ENCODE peak calls at places on chromosomes 11 and 22, in four cellular contexts. R, F, G and O are unnamed samples. For H3K4me1, the result is how much of the 10 kb centered on the place peaks cover.

GRCh38 chr11:503179-503981 is 3.7 kb downstream of the RNH1 start:
- DNase-seq in R (no peak), G (peak), F (peak), O (no peak)

GRCh38 chr11:124113890-124114289 is 1.4 kb upstream of the VWA5A start:
- DNase-seq in F (no peak), R (no peak), G (no peak), O (no peak)

GRCh38 chr22:18104566-18104965 is 6.0 kb upstream of the TUBA8 start:
- DNase-seq in F (no peak), G (no peak), R (no peak), O (no peak)

GRCh38 chr22:49788492-49788891 is 39.2 kb downstream of the BRD1 start:
- DNase-seq in G (peak), F (peak), R (no peak), O (peak)

GRCh38 chr22:20056161-20056560 is 23.9 kb upstream of the DGCR8 start:
- DNase-seq in G (no peak), F (no peak), R (no peak), O (no peak)

GRCh38 chr11:114209904-114210303 is 86.3 kb upstream of the NNMT start:
- DNase-seq in F (no peak), R (no peak), G (peak), O (no peak)

GRCh38 chr22:19808873-19809478 is 45.7 kb downstream of the GNB1L start:
- DNase-seq in F (no peak), R (no peak), G (no peak), O (no peak)

GRCh38 chr22:45865561-45866397 is 111.2 kb downstream of the WNT7B start:
- DNase-seq in R (no peak), F (peak), G (no peak), O (no peak)

GRCh38 chr11:25566298-25567200 is 765.4 kb upstream of the ANO3 start:
- DNase-seq in F (no peak), G (peak), R (no peak), O (peak)

GRCh38 chr11:33475999-33476398 is 218.8 kb downstream of the HIPK3 start:
- DNase-seq in R (peak), G (peak), F (no peak), O (peak)

GRCh38 chr11:21429401-21429800 is 760.0 kb downstream of the NELL1 start:
- DNase-seq in G (no peak), F (no peak), R (peak), O (no peak)

GRCh38 chr11:67316882-67317364 is 13.6 kb downstream of the SSH3 start:
- DNase-seq in G (no peak), F (peak), R (no peak), O (no peak)

GRCh38 chr11:58625826-58626460 is 3.5 kb downstream of the CNTF start:
- DNase-seq in F (no peak), G (no peak), R (no peak), O (no peak)

GRCh38 chr11:10108901-10109665 is 184.9 kb downstream of the SBF2 start:
- DNase-seq in F (no peak), G (no peak), R (no peak), O (peak)

GRCh38 chr11:104965735-104966134 is 2.6 kb downstream of the CASP4 start:
- DNase-seq in R (no peak), F (no peak), G (no peak), O (no peak)

GRCh38 chr11:62988281-62988680 is 3.5 kb upstream of the SLC22A6 start:
- DNase-seq in G (no peak), R (no peak), F (no peak), O (no peak)

GRCh38 chr11:20397281-20397680 is 9.8 kb downstream of the PRMT3 start:
- DNase-seq in F (no peak), R (peak), G (peak), O (peak)

GRCh38 chr11:128294685-128295079 is 292.7 kb downstream of the ETS1 start:
- DNase-seq in F (no peak), G (no peak), R (no peak), O (no peak)

GRCh38 chr11:73570415-73571114 is 27.3 kb downstream of the FAM168A start:
- DNase-seq in R (no peak), F (no peak), G (no peak), O (no peak)

GRCh38 chr22:26450453-26451185 is 21.6 kb downstream of the ASPHD2 start:
- DNase-seq in F (no peak), G (no peak), R (no peak), O (no peak)

GRCh38 chr11:77198440-77198849 is 70.4 kb downstream of the MYO7A start:
- DNase-seq in R (no peak), G (no peak), F (no peak), O (no peak)

GRCh38 chr22:23221351-23221804 is 41.1 kb downstream of the BCR start:
- DNase-seq in R (no peak), F (no peak), G (no peak), O (no peak)

GRCh38 chr11:13302440-13302958 is 24.9 kb downstream of the BMAL1 start:
- DNase-seq in F (no peak), R (no peak), G (no peak), O (no peak)

GRCh38 chr11:69637956-69638871 is 2.7 kb upstream of the CCND1 start:
- DNase-seq in F (no peak), G (peak), R (no peak), O (peak)
- H3K4me1 ChIP-seq in F (half or more), G (half or more), R (under half), O (under half)

DNA sequence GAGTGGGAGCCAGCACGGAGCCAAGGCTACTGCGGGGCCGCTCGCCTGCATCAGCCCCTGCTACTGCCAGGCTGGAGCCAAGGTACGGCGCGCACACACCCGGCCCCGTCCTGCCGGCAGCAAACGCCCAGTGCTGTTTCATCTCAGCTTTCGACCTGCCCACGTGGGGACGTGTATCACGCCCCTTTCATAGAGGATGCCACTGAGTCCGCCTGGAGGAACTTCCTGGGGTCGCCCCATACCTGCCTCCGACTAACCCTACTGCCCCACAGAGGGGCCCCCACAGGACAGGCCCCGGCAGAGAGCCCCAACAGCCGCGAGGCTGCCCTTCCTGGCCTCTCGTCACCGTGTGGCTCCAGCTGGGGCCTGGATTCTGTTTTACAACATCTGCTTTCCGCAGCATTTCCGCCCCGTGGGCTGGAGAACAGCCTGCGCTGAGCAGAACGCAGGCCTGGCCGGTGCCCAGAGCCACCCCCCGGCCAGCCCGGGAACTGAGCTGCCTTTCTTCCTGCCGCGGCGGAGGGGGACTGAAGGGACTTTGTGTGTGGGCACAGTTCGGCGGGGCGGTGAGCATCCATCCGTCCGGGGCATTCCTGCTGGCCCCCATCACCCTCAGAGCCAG is 22.9 kb upstream of the ARHGAP8 start:
- DNase-seq in R (no peak), F (no peak), G (peak), O (peak)
- H3K27ac ChIP-seq in R (no peak), F (no peak), G (no peak), O (peak)

GRCh38 chr11:121741316-121741715 is 288.5 kb upstream of the SORL1-AS1 start:
- DNase-seq in R (no peak), F (no peak), G (peak), O (peak)

GRCh38 chr11:121743285-121743684 is 290.5 kb upstream of the SORL1-AS1 start:
- DNase-seq in R (no peak), G (no peak), F (no peak), O (no peak)

GRCh38 chr11:121740902-121741301 is 288.1 kb upstream of the SORL1-AS1 start:
- DNase-seq in G (no peak), F (no peak), R (no peak), O (no peak)

DNA sequence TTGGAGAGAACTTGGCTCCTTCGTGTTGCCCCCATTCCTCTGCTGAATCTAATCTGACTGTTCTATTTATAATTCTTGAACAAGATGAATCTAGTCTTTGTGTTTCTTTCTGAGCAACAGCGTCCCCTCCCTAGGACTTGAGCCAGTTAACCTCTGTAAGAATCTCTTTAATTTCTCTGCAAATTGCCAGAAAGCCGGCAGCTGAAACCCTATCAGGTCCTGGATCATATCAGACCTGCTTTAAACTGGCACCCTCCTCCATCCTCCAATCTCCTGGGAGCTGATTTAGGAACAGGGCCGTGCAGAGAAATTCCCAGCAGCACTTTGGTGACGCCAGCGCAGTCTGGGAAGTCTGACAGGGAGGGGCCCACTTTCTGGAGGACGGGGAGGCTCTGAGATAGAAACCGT is 289.2 kb upstream of the SORL1-AS1 start:
- DNase-seq in R (no peak), F (peak), G (peak), O (peak)
- TF ChIP-seq CTCF in R (no peak), F (no peak), G (no peak), O (no peak)

DNA sequence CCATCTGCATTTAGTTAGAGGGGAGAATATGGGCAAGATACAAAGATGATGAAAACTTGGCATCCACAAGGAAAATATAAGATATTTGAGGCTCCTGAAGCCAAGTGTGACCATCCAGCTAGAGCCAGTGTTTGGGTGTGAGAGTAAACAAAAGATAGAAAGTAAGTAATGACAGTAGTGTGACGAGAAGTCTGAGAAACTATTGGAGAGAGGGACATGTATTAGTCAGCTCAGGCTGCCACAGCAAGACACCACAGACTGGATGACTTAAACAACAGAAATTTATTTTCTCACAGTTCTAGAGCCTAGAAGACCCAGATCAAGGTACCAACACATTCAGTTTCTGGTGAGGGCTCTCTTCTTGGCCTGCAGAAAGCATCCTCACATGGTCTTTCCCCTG is 6.4 kb upstream of the CCKBR start:
- DNase-seq in R (no peak), G (no peak), F (no peak), O (no peak)
- H3K4me1 ChIP-seq in R (under half), G (under half), F (under half), O (under half)

GRCh38 chr11:119794756-119795155 is 65.8 kb upstream of the NECTIN1 start:
- DNase-seq in R (no peak), F (no peak), G (no peak), O (no peak)

GRCh38 chr11:119793335-119793984 is 64.5 kb upstream of the NECTIN1 start:
- DNase-seq in F (no peak), R (no peak), G (no peak), O (peak)

GRCh38 chr11:119794141-119794665 is 65.2 kb upstream of the NECTIN1 start:
- DNase-seq in G (no peak), R (no peak), F (no peak), O (no peak)

GRCh38 chr11:119796363-119797060 is 67.5 kb upstream of the NECTIN1 start:
- DNase-seq in G (no peak), F (no peak), R (no peak), O (no peak)

DNA sequence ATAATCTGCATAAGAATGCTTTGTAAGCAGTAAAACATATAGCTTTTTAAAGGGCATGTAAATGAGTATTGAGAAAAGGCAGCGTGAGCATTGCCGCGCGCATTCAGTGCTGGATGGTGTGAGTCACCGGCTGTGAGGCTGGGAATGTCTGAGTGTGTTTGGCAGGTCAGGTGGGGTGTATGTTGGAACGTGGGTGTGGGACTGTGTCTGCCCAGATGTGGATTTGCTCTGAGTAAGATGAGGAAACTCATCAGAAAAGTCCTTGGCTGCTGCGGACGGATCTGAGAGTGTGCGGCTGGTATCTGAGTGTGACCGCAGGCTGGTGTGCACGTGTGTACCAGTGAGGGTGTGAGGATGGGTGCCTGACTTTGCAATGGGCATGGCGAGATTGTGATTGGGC is 66.2 kb upstream of the NECTIN1 start:
- DNase-seq in G (peak), R (no peak), F (no peak), O (no peak)
- H3K27ac ChIP-seq in G (no peak), R (no peak), F (no peak), O (no peak)

GRCh38 chr11:133809525-133810178 is 35.7 kb downstream of the SPATA19 start:
- DNase-seq in G (peak), F (peak), R (no peak), O (no peak)
- TF ChIP-seq CTCF in G (no peak), F (no peak), R (no peak), O (no peak)

DNA sequence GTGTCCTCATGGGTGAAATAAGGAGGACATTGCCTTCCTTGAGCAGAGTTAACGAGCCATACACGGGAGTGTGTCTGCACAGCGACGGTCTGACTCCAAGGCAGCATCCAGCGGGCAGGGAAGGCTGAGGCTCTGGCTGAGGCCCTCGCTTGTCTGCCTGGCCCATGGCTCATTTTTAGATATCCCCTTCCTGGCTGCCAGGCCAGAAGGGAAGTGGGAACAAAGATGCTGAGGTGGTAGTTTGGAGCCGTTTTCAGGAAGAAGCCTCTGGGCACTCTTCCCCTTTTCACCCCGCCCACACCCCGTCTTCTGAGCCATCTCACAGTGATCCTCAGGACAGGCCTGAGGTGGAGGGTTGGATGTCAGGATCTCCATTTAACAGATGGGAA is 3.0 kb upstream of the SLCO2B1 start:
- DNase-seq in G (peak), R (no peak), F (no peak), O (no peak)
- H3K4me1 ChIP-seq in G (under half), R (under half), F (under half), O (under half)

DNA sequence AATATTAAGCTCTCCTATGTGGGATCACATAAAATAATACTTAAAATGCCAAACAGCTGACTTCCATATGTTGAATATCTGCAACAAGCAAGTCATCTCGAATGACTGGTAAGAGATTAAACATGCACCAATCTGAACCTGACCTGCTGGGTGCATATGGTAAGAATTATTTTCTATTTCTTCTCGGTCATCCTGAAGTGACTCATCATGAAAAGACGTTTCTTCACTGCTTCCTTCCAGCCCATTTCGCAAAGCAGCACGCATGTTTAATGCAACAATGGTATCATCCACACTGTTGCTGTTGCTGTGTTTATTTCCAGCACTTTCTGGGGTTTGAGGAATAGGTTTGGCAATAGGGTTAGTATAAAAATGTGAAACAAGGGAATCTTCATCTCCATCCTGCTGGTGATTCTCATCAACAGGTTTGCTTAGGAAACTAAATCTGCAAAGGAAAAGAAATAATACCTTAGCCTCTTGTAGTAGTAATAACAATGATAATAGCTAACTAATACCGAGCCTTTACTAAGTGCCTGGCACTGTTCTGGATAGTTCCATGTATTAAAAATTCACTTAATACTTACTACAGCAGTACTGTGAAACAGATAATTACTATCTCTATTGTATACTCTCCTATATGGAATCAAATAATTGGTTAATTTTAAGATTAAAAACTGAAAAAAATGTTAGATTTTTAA is 52.0 kb upstream of the CHRNA10 start:
- DNase-seq in R (no peak), F (no peak), G (peak), O (no peak)
- H3K27ac ChIP-seq in R (no peak), F (no peak), G (no peak), O (no peak)

GRCh38 chr11:78832226-78832947 is 257.7 kb upstream of the NARS2 start:
- DNase-seq in F (no peak), G (no peak), R (no peak), O (no peak)
- TF ChIP-seq CTCF in F (no peak), G (no peak), R (peak), O (no peak)